ENCODE peak calls at places on chromosomes 6 and 20, in four cellular contexts. A is activated T-cell treated with anti-CD3 and anti-CD28 coated beads for 1 hour; H is mucosa of descending colon; J is stimulated activated CD8-positive, alpha-beta memory T cell treated with anti-CD3 and anti-CD28 coated beads, Interleukin-12 subunit alpha, Interleukin-12 subunit beta, amount 100 ng/mL, for 1 hour. B is an unnamed sample.

GRCh38 chr20:19348582-19348981 is 136.1 kb downstream of the SLC24A3 start:
- DNase-seq in A (no peak), J (no peak), H (no peak), B (no peak)

GRCh38 chr6:45724511-45724910 is 291.1 kb downstream of the CLIC5 start:
- DNase-seq in A (no peak), J (no peak), H (no peak), B (no peak)

GRCh38 chr6:113707194-113707593 is 150.0 kb upstream of the MARCKS start:
- DNase-seq in J (no peak), A (no peak), H (no peak), B (no peak)

GRCh38 chr20:44752099-44752931 is 6.7 kb downstream of the KCNK15 start:
- DNase-seq in A (no peak), H (no peak), J (no peak), B (no peak)

GRCh38 chr6:165858571-165858970 is 195.5 kb upstream of the PDE10A start:
- DNase-seq in A (no peak), H (no peak), J (no peak), B (no peak)

GRCh38 chr6:82902290-82902689 is 163.4 kb downstream of the UBE3D start:
- DNase-seq in H (no peak), J (no peak), A (no peak), B (no peak)

GRCh38 chr6:170124836-170125235 is 166.0 kb downstream of the DLL1 start:
- DNase-seq in H (no peak), A (no peak), J (no peak), B (peak)

GRCh38 chr20:17419459-17419858 is 111.7 kb downstream of the BFSP1 start:
- DNase-seq in A (no peak), H (no peak), J (no peak), B (no peak)

GRCh38 chr6:112649853-112650252 is 302.7 kb downstream of the RFPL4B start:
- DNase-seq in H (no peak), J (no peak), A (no peak), B (no peak)

GRCh38 chr6:90413867-90414266 is 117.2 kb upstream of the BACH2 start:
- DNase-seq in A (peak), H (peak), J (peak), B (peak)

GRCh38 chr20:62596921-62597320 is 45.4 kb upstream of the SLCO4A1 start:
- DNase-seq in J (no peak), A (no peak), H (peak), B (no peak)

GRCh38 chr6:29872791-29873190 is 45.2 kb downstream of the HLA-G start:
- DNase-seq in J (no peak), A (no peak), H (no peak), B (no peak)

GRCh38 chr6:26311012-26311384 is 54.0 kb upstream of the BTN3A2 start:
- DNase-seq in J (no peak), A (no peak), H (no peak), B (peak)

GRCh38 chr20:25054133-25054820 is 3.7 kb downstream of the ACSS1 start:
- DNase-seq in J (no peak), A (no peak), H (no peak), B (no peak)

GRCh38 chr6:105594821-105595220 is 191.9 kb upstream of the PREP start:
- DNase-seq in A (no peak), J (no peak), H (no peak), B (no peak)

GRCh38 chr6:34864007-34864406 is 23.8 kb downstream of the TAF11 start:
- DNase-seq in J (no peak), H (no peak), A (no peak), B (no peak)

GRCh38 chr6:73353636-73354388 is at the start of gene DPPA5:
- DNase-seq in A (no peak), H (no peak), J (no peak), B (no peak)

GRCh38 chr20:16819483-16819882 is 71.3 kb downstream of the OTOR start:
- DNase-seq in H (no peak), A (no peak), J (no peak), B (no peak)

GRCh38 chr20:7716286-7716972 is 223.8 kb downstream of the HAO1 start:
- DNase-seq in J (no peak), A (no peak), H (no peak), B (no peak)

GRCh38 chr6:53358440-53359087 is 9.8 kb upstream of the ELOVL5 start:
- DNase-seq in H (peak), J (no peak), A (no peak), B (no peak)

GRCh38 chr6:39926668-39927067 is 7.6 kb downstream of the MOCS1 start:
- DNase-seq in H (no peak), J (no peak), A (no peak), B (no peak)

GRCh38 chr20:13515291-13515690 is 123.4 kb downstream of the TASP1 start:
- DNase-seq in J (no peak), A (no peak), H (no peak), B (no peak)

GRCh38 chr6:31979238-31979898 is 2.5 kb upstream of the C4A start:
- DNase-seq in J (no peak), A (no peak), H (no peak), B (no peak)